ENCODE peak calls at places on chromosomes 5 and 9, in five cellular contexts. G, F, M, V and K are unnamed samples.

GRCh38 chr5:104213216-104213615 is 650.6 kb upstream of the NUDT12 start:
- DNase-seq in G (no peak), F (no peak), M (no peak), V (no peak), K (no peak)

GRCh38 chr9:19130436-19130835 is 3.1 kb upstream of the PLIN2 start:
- DNase-seq in G (peak), F (no peak), M (no peak), V (no peak), K (no peak)

GRCh38 chr9:135785013-135785575 is 83.1 kb downstream of the KCNT1 start:
- DNase-seq in G (no peak), F (no peak), M (no peak), V (no peak), K (no peak)

GRCh38 chr9:121692606-121693505 is 41.4 kb downstream of the DAB2IP start:
- DNase-seq in G (peak), F (no peak), M (no peak), V (no peak), K (no peak)

GRCh38 chr9:25350011-25350410 is 328.2 kb downstream of the TUSC1 start:
- DNase-seq in G (no peak), F (no peak), M (no peak), V (no peak), K (no peak)

GRCh38 chr9:8420416-8420815 is 620.8 kb upstream of the DMAC1 start:
- DNase-seq in G (no peak), F (no peak), M (no peak), V (no peak), K (no peak)

GRCh38 chr9:36018755-36019720 is 17.7 kb upstream of the RECK start:
- DNase-seq in G (no peak), F (no peak), M (no peak), V (no peak), K (no peak)

GRCh38 chr9:4073371-4073770 is 226.5 kb downstream of the GLIS3 start:
- DNase-seq in G (peak), F (no peak), M (no peak), V (peak), K (no peak)

GRCh38 chr5:179854356-179854755 is 4.3 kb downstream of the MRNIP start:
- DNase-seq in G (no peak), F (no peak), M (no peak), V (no peak), K (no peak)

GRCh38 chr5:79850941-79851693 is 139.9 kb downstream of the MTX3 start:
- DNase-seq in G (no peak), F (no peak), M (no peak), V (no peak), K (no peak)